ENCODE peak calls at places on chromosomes 12 and 14, in nine cellular contexts. R, G, W, K, X, M, V, N and Q are unnamed samples.

GRCh38 chr12:90037740-90038139 is 329.1 kb upstream of the ATP2B1 start:
- DNase-seq in N (no peak), W (no peak), R (no peak), M (no peak), X (no peak), V (no peak), K (no peak), G (no peak), Q (no peak)

GRCh38 chr12:7346571-7347225 is 42.8 kb downstream of the ACSM4 start:
- DNase-seq in K (no peak), X (no peak), R (no peak), G (peak), M (peak), N (no peak), W (no peak), V (no peak), Q (no peak)

GRCh38 chr14:105500726-105501101 is 9.7 kb downstream of the TEDC1 start:
- DNase-seq in G (no peak), M (no peak), K (no peak), W (no peak), X (no peak), R (no peak), N (no peak), V (no peak), Q (no peak)

GRCh38 chr14:102046337-102047278 is 40.2 kb downstream of the HSP90AA1 start:
- DNase-seq in X (no peak), K (peak), W (peak), G (peak), R (no peak), M (peak), N (no peak), V (peak), Q (peak)

GRCh38 chr12:42299392-42300308 is 26.2 kb downstream of the ZCRB1 start:
- DNase-seq in N (no peak), G (no peak), X (no peak), R (no peak), V (peak), M (peak), W (peak), K (no peak), Q (no peak)

GRCh38 chr12:95623554-95624170 is 72.4 kb upstream of the USP44 start:
- DNase-seq in G (peak), V (peak), N (peak), R (no peak), W (peak), K (peak), M (peak), X (no peak), Q (peak)

GRCh38 chr12:30691122-30691879 is 4.4 kb downstream of the IPO8 start:
- DNase-seq in R (no peak), X (no peak), G (no peak), N (peak), W (peak), K (peak), V (peak), M (peak), Q (no peak)

GRCh38 chr12:58765653-58766554 is 154.4 kb downstream of the LRIG3 start:
- DNase-seq in R (no peak), G (no peak), M (peak), K (no peak), X (no peak), N (no peak), V (no peak), W (peak), Q (no peak)

GRCh38 chr12:116280590-116281290 is 3.2 kb upstream of the MED13L start:
- DNase-seq in M (no peak), W (no peak), V (no peak), R (no peak), G (no peak), X (no peak), N (no peak), K (no peak), Q (no peak)

GRCh38 chr12:102682698-102683289 is 202.4 kb upstream of the IGF1 start:
- DNase-seq in X (no peak), W (no peak), V (no peak), R (no peak), G (no peak), M (peak), N (no peak), K (no peak), Q (no peak)

GRCh38 chr14:24921903-24922302 is 128.0 kb downstream of the STXBP6 start:
- DNase-seq in V (peak), R (no peak), G (no peak), X (no peak), N (no peak), K (no peak), W (no peak), M (peak), Q (no peak)

GRCh38 chr12:58313091-58313855 is 371.9 kb downstream of the ATP23 start:
- DNase-seq in M (peak), R (no peak), G (no peak), N (peak), K (no peak), X (no peak), W (no peak), V (peak), Q (no peak)

GRCh38 chr12:53954694-53955035 is at the start of gene HOXC12:
- DNase-seq in R (no peak), M (no peak), W (no peak), K (no peak), G (peak), V (no peak), N (no peak), X (no peak), Q (no peak)